ENCODE peak calls at places on chromosomes 16 and 17, in ten cellular contexts. L is activated naive CD4-positive, alpha-beta T cell treated with Interleukin-2 at 50 U/mL for 16 hours; R is central memory CD4-positive, alpha-beta T cell; O is CD4-positive, CD25-positive, alpha-beta regulatory T cell; W is M059J; Q is sigmoid colon; A is T-helper 2 cell; U is heart right ventricle; T is right atrium auricular region; C is renal cortical epithelial cell. P is an unnamed sample.

GRCh38 chr16:75446416-75446815 is 13.1 kb upstream of the CFDP1 start:
- DNase-seq in O (no peak), R (no peak), W (no peak), C (no peak), Q (no peak), L (no peak), U (no peak), A (no peak), T (no peak), P (no peak)

GRCh38 chr16:58809213-58809612 is 75.1 kb upstream of the GOT2 start:
- DNase-seq in L (no peak), Q (no peak), C (no peak), U (no peak), O (no peak), W (no peak), A (no peak), T (no peak), R (no peak), P (no peak)

GRCh38 chr16:79597775-79598174 is 2.8 kb downstream of the MAF start:
- DNase-seq in A (peak), W (no peak), U (no peak), O (no peak), L (no peak), R (no peak), C (no peak), T (no peak), Q (no peak), P (no peak)

GRCh38 chr17:31548709-31549108 is 157.2 kb downstream of the RAB11FIP4 start:
- DNase-seq in Q (no peak), R (no peak), A (no peak), T (no peak), C (no peak), W (no peak), O (no peak), L (no peak), U (no peak), P (no peak)

GRCh38 chr16:11629071-11630030 is 38.9 kb upstream of the SNN start:
- DNase-seq in T (no peak), Q (peak), R (no peak), W (no peak), O (no peak), L (no peak), U (no peak), A (no peak), C (no peak), P (peak)

GRCh38 chr16:87661561-87661960 is 59.3 kb downstream of the JPH3 start:
- DNase-seq in C (peak), A (peak), W (peak), T (no peak), L (peak), U (peak), Q (no peak), R (no peak), O (peak), P (no peak)

GRCh38 chr17:67655478-67656148 is 62.1 kb upstream of the NOL11 start:
- DNase-seq in L (no peak), Q (no peak), U (no peak), T (no peak), O (no peak), R (no peak), W (no peak), A (no peak), C (no peak), P (no peak)

GRCh38 chr17:44828919-44829557 is 1.0 kb downstream of the GJC1 start:
- DNase-seq in T (no peak), Q (no peak), A (peak), U (no peak), W (peak), L (no peak), R (peak), C (peak), O (peak), P (no peak)

GRCh38 chr17:75394332-75394918 is 11.1 kb downstream of the GRB2 start:
- DNase-seq in A (no peak), W (no peak), C (no peak), Q (no peak), T (no peak), U (no peak), R (no peak), O (no peak), L (no peak), P (no peak)

GRCh38 chr17:2302740-2303277 is 776 bp downstream of the SMG6 start:
- DNase-seq in Q (no peak), U (no peak), C (peak), L (no peak), T (no peak), O (peak), R (no peak), A (peak), W (no peak), P (peak)

GRCh38 chr16:70635356-70636016 is 10.9 kb upstream of the IL34 start:
- DNase-seq in Q (no peak), O (no peak), W (peak), U (peak), A (no peak), R (no peak), T (no peak), L (no peak), C (no peak), P (no peak)

GRCh38 chr17:73698966-73699365 is 54.7 kb upstream of the SDK2 start:
- DNase-seq in U (no peak), Q (no peak), W (no peak), C (no peak), L (no peak), O (no peak), A (no peak), T (no peak), R (no peak), P (no peak)